ENCODE peak calls at places on chromosomes 3 and 15, in four cellular contexts. G is K562, P is H1, N is SK-N-SH. S is an unnamed sample.

GRCh38 chr3:79765854-79766253 is 1.9 kb downstream of the ROBO1 start:
- DNase-seq in G (no peak), P (no peak), N (peak), S (no peak)

GRCh38 chr3:184651945-184652344 is 59.9 kb downstream of the MAGEF1 start:
- DNase-seq in G (no peak), P (no peak), N (no peak), S (no peak)

GRCh38 chr3:63228677-63229076 is 49.4 kb upstream of the SYNPR start:
- DNase-seq in G (peak), P (no peak), N (peak), S (peak)

GRCh38 chr15:37880009-37880834 is 54.2 kb upstream of the TMCO5A start:
- DNase-seq in G (peak), P (no peak), N (no peak), S (no peak)

GRCh38 chr15:72168833-72169232 is 28.8 kb downstream of the GRAMD2A start:
- DNase-seq in G (no peak), P (no peak), N (no peak), S (no peak)

GRCh38 chr15:84748274-84749110 is at the start of gene ZNF592:
- DNase-seq in G (peak), P (no peak), N (peak), S (peak)

GRCh38 chr3:188389711-188390346 is 235.9 kb downstream of the LPP start:
- DNase-seq in G (no peak), P (no peak), N (no peak), S (no peak)

GRCh38 chr15:28182731-28183130 is 83.6 kb upstream of the OCA2 start:
- DNase-seq in G (no peak), P (no peak), N (no peak), S (no peak)

GRCh38 chr3:64925575-64925974 is 237.8 kb upstream of the ADAMTS9 start:
- DNase-seq in G (no peak), P (no peak), N (no peak), S (no peak)

GRCh38 chr3:148723591-148723990 is 25.9 kb downstream of the AGTR1 start:
- DNase-seq in G (no peak), P (no peak), N (no peak), S (no peak)

GRCh38 chr3:105767776-105768175 is 101.0 kb downstream of the CBLB start:
- DNase-seq in G (no peak), P (no peak), N (no peak), S (no peak)

DNA sequence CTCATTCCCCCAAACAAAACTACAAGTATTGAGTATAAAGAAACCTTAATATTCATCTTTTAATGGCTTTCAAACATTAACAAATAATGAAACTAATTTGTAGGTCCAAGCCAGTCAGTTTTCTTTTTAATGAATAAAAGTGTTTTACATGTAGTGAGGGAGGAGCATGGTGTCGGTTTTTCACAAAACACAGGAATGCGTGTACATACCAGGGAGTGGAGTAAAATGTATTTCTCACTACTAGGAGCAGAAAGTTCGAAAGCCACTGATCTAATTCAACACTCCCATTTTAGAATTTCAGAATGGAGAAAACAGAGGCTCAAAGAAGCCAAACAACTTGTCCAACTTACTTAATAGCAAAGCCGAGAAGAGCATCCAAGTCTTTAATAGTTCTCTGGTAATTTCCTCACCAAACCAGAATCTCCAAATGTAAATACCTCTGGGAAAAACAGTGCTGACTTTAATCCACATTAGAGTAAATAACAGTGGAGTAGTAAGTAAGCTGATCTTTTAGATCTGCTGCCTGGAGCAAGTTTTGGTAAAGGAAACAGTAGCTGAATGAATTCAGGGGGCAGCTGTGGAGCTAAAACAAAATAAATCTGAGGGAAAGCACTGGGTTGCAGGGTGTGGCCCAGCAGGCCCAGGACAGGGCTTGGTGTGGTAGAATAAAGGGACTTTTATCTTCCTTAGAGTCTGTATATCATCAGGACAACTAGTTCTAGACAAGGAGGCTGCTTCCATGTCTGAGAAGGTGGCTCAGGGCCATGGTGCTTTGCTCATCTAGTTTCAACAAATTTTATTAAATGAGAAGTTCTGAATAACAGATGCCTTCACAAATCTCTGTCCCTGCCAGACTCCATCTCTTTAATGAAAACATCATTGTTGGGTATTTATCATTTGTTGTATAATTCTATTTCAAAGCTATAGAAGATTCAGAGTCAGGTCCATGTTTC is 7.8 kb downstream of the ANP32A start:
- DNase-seq in G (no peak), P (no peak), N (no peak), S (no peak)
- TF ChIP-seq TEAD4 in G (no peak), P (no peak), N (no peak), S (no peak)

GRCh38 chr3:140292154-140292553 is 357.2 kb downstream of the CLSTN2 start:
- DNase-seq in G (no peak), P (no peak), N (no peak), S (no peak)
- TF ChIP-seq TEAD4 in G (no peak), P (no peak), N (no peak), S (no peak)

GRCh38 chr3:55486101-55486856 is 827 bp downstream of the WNT5A start:
- DNase-seq in G (no peak), P (no peak), N (peak), S (peak)
- TF ChIP-seq TEAD4 in G (no peak), P (no peak), N (no peak), S (no peak)

GRCh38 chr3:132255041-132255745 is 62.0 kb upstream of the ACP3 start:
- DNase-seq in G (no peak), P (no peak), N (no peak), S (no peak)
- TF ChIP-seq TEAD4 in G (no peak), P (no peak), N (no peak), S (no peak)

GRCh38 chr3:36969540-36970432 is 23.1 kb downstream of the EPM2AIP1 start:
- DNase-seq in G (peak), P (no peak), N (peak), S (no peak)
- TF ChIP-seq TEAD4 in G (no peak), P (no peak), N (no peak), S (no peak)

GRCh38 chr3:71890356-71890931 is 105.5 kb upstream of the PROK2 start:
- DNase-seq in G (no peak), P (no peak), N (no peak), S (no peak)

GRCh38 chr3:71891483-71891882 is 106.5 kb upstream of the PROK2 start:
- DNase-seq in G (no peak), P (no peak), N (no peak), S (no peak)

GRCh38 chr3:71881732-71882131 is 96.8 kb upstream of the PROK2 start:
- DNase-seq in G (no peak), P (no peak), N (no peak), S (no peak)

GRCh38 chr3:71885001-71885400 is 100.1 kb upstream of the PROK2 start:
- DNase-seq in G (no peak), P (no peak), N (no peak), S (no peak)

GRCh38 chr3:71887256-71887655 is 102.3 kb upstream of the PROK2 start:
- DNase-seq in G (no peak), P (no peak), N (no peak), S (no peak)
- TF ChIP-seq TEAD4 in G (no peak), P (no peak), N (no peak), S (no peak)

DNA sequence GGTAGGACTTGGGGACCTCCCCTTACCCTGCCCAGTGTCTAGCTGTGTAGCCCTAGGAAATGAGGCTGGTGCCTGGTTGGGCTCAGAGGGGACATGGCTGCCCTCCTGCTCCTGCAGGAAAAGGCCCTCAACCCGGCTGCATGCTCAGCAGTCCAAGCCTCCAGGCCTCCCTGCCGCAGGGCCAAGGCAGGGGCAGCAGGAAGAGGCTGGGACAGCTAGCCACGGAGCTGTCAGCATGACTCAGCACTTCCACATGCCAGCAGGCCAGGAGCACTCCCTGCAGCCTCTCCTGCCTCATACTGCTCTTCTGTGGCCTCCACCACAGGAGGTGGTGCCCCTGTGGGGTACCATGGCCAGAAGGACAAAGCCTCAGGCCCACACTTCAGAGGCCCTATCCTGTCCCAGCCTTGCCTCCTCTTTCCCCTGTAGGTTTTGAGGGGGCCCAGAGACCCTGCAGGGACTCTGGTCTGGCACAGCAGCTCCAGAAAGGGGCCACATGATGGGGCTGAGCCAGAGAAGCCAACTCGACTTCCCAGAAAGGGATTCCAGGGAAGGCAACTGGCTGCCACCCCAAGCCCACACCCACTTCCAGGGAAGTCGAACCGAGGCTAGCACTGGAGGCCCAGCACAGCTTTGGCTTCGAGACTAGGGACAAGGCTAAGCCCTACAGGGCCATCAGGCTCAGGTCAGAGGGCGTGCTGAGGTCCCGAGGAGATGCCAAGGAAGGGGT is 19.5 kb downstream of the TKT start:
- DNase-seq in G (peak), P (no peak), N (no peak), S (no peak)
- TF ChIP-seq TEAD4 in G (no peak), P (no peak), N (no peak), S (no peak)